ENCODE peak calls at places on chromosomes 4 and X, in four cellular contexts. T, L, J and Z are unnamed samples.

GRCh38 chr4:128241425-128241913 is 46.1 kb downstream of the PGRMC2 start:
- DNase-seq in T (peak), L (no peak), J (peak), Z (peak)

GRCh38 chr4:7860600-7861158 is 79.0 kb downstream of the AFAP1 start:
- DNase-seq in T (no peak), L (no peak), J (no peak), Z (no peak)

GRCh38 chr4:106496066-106496465 is 127.5 kb upstream of the GIMD1 start:
- DNase-seq in T (no peak), L (no peak), J (no peak), Z (no peak)

GRCh38 chr4:188110741-188111458 is 1.5 kb upstream of the TRIML2 start:
- DNase-seq in T (no peak), L (no peak), J (no peak), Z (no peak)

GRCh38 chrX:71619193-71619592 is 882 bp upstream of the CXCR3 start:
- DNase-seq in T (no peak), L (no peak), J (no peak), Z (no peak)

GRCh38 chr4:184370711-184371389 is 103.5 kb downstream of the IRF2 start:
- DNase-seq in T (no peak), L (no peak), J (no peak), Z (no peak)

GRCh38 chrX:327660-328126 is 9.1 kb upstream of the GTPBP6 start:
- DNase-seq in T (no peak), L (peak), J (no peak), Z (no peak)

GRCh38 chr4:68375667-68376559 is 26.0 kb upstream of the YTHDC1 start:
- DNase-seq in T (peak), L (peak), J (peak), Z (no peak)

GRCh38 chrX:15468036-15468435 is 25.1 kb downstream of the PIR start:
- DNase-seq in T (peak), L (no peak), J (peak), Z (no peak)

GRCh38 chr4:186887211-186887785 is 163.6 kb upstream of the FAT1 start:
- DNase-seq in T (no peak), L (no peak), J (no peak), Z (no peak)

GRCh38 chr4:74661427-74662171 is 132.7 kb downstream of the BTC start:
- DNase-seq in T (no peak), L (no peak), J (no peak), Z (no peak)

GRCh38 chr4:71709961-71710360 is 73.9 kb downstream of the GC start:
- DNase-seq in T (no peak), L (no peak), J (no peak), Z (no peak)

GRCh38 chr4:121108557-121108956 is 36.2 kb upstream of the NDNF start:
- DNase-seq in T (no peak), L (no peak), J (peak), Z (no peak)

GRCh38 chr4:147586637-147587036 is 30.6 kb upstream of the TMEM184C start:
- DNase-seq in T (no peak), L (no peak), J (no peak), Z (no peak)

GRCh38 chr4:21802406-21802805 is 146.2 kb downstream of the KCNIP4 start:
- DNase-seq in T (no peak), L (no peak), J (no peak), Z (no peak)

GRCh38 chr4:128961405-128961804 is 131.9 kb downstream of the SCLT1 start:
- DNase-seq in T (no peak), L (no peak), J (no peak), Z (no peak)

GRCh38 chr4:71974681-71975080 is 57.1 kb upstream of the NPFFR2 start:
- DNase-seq in T (no peak), L (no peak), J (no peak), Z (no peak)